ENCODE peak calls at places on chromosomes 16 and 17, in eight cellular contexts. F is activated CD4-positive, CD25-positive, alpha-beta regulatory T cell; Q is NCI-H774; L is CD4-positive, alpha-beta T cell; B is A549; U is Panc1; I is AG09319; A is memory B cell. P is an unnamed sample.
A peak's percentile ranks its signal among the peaks of the same experiment; 100 is the strongest.

GRCh38 chr16:54286330-54287017 is at the start of gene IRX3:
- DNase-seq in L (no peak), A (no peak), B (peak; percentile 87), U (peak; percentile 45), I (peak; percentile 63), F (no peak), Q (peak; percentile 92), P (no peak)

GRCh38 chr16:13111747-13112146 is 210.3 kb downstream of the SHISA9 start:
- DNase-seq in F (no peak), U (no peak), B (no peak), A (no peak), Q (no peak), I (no peak), L (no peak), P (no peak)

GRCh38 chr16:86291491-86291890 is 218.8 kb upstream of the FOXF1 start:
- DNase-seq in I (no peak), F (no peak), U (no peak), L (no peak), Q (no peak), A (no peak), B (no peak), P (no peak)

GRCh38 chr16:525520-526180 is 1.9 kb upstream of the CAPN15 start:
- DNase-seq in I (peak; percentile 29), U (peak; percentile 81), L (peak; percentile 40), B (peak; percentile 72), A (no peak), Q (no peak), F (no peak), P (peak; percentile 27)

GRCh38 chr17:48002208-48002919 is 31.5 kb downstream of the CDK5RAP3 start:
- DNase-seq in B (peak; percentile 56), A (no peak), L (no peak), F (no peak), U (no peak), I (peak; percentile 68), Q (peak; percentile 27), P (no peak)

GRCh38 chr16:21104124-21104860 is 46.4 kb downstream of the DNAH3 start:
- DNase-seq in Q (no peak), L (no peak), F (no peak), B (no peak), I (no peak), A (no peak), U (no peak), P (no peak)

GRCh38 chr17:55444471-55445441 is 23.1 kb upstream of the MMD start:
- DNase-seq in B (peak; percentile 50), Q (no peak), F (no peak), A (no peak), I (no peak), L (no peak), U (no peak), P (no peak)

GRCh38 chr17:79392598-79392997 is 218.3 kb downstream of the RBFOX3 start:
- DNase-seq in B (no peak), U (no peak), Q (no peak), A (no peak), L (no peak), F (no peak), I (no peak), P (no peak)

GRCh38 chr17:43848601-43849000 is 1.6 kb downstream of the CD300LG start:
- DNase-seq in B (no peak), A (no peak), Q (no peak), I (no peak), F (no peak), U (no peak), L (no peak), P (no peak)

GRCh38 chr16:5015351-5015750 is 18.4 kb downstream of the NAGPA start:
- DNase-seq in B (peak; percentile 23), A (no peak), U (no peak), F (no peak), I (no peak), L (no peak), Q (no peak), P (no peak)

GRCh38 chr16:89164847-89165684 is 6.5 kb upstream of the CDH15 start:
- DNase-seq in F (no peak), Q (no peak), B (no peak), U (no peak), L (no peak), A (no peak), I (no peak), P (no peak)

GRCh38 chr16:1062895-1063294 is 9.7 kb upstream of the SSTR5 start:
- DNase-seq in Q (no peak), I (no peak), U (no peak), L (no peak), F (no peak), B (no peak), A (no peak), P (no peak)

GRCh38 chr17:83106913-83107655 is 27.7 kb downstream of the METRNL start:
- DNase-seq in B (no peak), I (no peak), L (no peak), A (no peak), U (no peak), F (no peak), Q (no peak), P (no peak)

GRCh38 chr17:2064980-2065785 is 10.3 kb downstream of the HIC1 start:
- DNase-seq in Q (no peak), F (peak; percentile 30), I (no peak), U (no peak), L (no peak), B (peak; percentile 59), A (no peak), P (no peak)

GRCh38 chr17:27438631-27439030 is 17.6 kb upstream of the KSR1 start:
- DNase-seq in L (no peak), F (no peak), B (no peak), I (no peak), A (no peak), U (no peak), Q (no peak), P (no peak)

GRCh38 chr17:45749831-45750335 is 34.2 kb upstream of the CRHR1 start:
- DNase-seq in F (no peak), Q (peak; percentile 55), U (no peak), I (no peak), A (no peak), B (no peak), L (no peak), P (no peak)

GRCh38 chr16:87487361-87487924 is 5.4 kb downstream of the ZCCHC14 start:
- DNase-seq in I (no peak), L (no peak), F (peak; percentile 59), B (no peak), Q (peak; percentile 59), U (no peak), A (no peak), P (no peak)

GRCh38 chr17:1627219-1627986 is 1.2 kb downstream of the SLC43A2 start:
- DNase-seq in I (no peak), L (no peak), F (no peak), Q (no peak), A (peak; percentile 55), B (no peak), U (no peak), P (no peak)

GRCh38 chr16:67279296-67280089 is at the start of gene PLEKHG4:
- DNase-seq in I (peak; percentile 40), A (peak; percentile 71), U (no peak), B (peak; percentile 86), L (peak; percentile 75), Q (peak; percentile 64), F (peak; percentile 67), P (no peak)

GRCh38 chr17:79937981-79938695 is 97.5 kb downstream of the TBC1D16 start:
- DNase-seq in U (no peak), L (no peak), Q (no peak), A (no peak), F (no peak), I (no peak), B (no peak), P (no peak)

GRCh38 chr16:1335996-1336395 is 2.6 kb downstream of the BAIAP3 start:
- DNase-seq in A (peak; percentile 33), L (no peak), Q (no peak), U (no peak), F (no peak), B (no peak), I (no peak), P (peak; percentile 18)

GRCh38 chr17:44363613-44364159 is at the start of gene FAM171A2:
- DNase-seq in F (peak; percentile 56), L (peak; percentile 64), A (peak; percentile 79), I (no peak), Q (peak; percentile 55), U (no peak), B (peak; percentile 66), P (no peak)

GRCh38 chr17:79160980-79161621 is 86.5 kb downstream of the ENGASE start:
- DNase-seq in I (no peak), Q (peak; percentile 14), F (peak; percentile 26), A (no peak), U (no peak), B (no peak), L (no peak), P (no peak)

GRCh38 chr16:50396770-50397525 is 28.2 kb upstream of the BRD7 start:
- DNase-seq in F (no peak), B (peak; percentile 58), L (no peak), A (no peak), I (no peak), Q (no peak), U (no peak), P (no peak)

GRCh38 chr16:13453938-13454553 is 465.9 kb upstream of the ERCC4 start:
- DNase-seq in F (no peak), Q (no peak), L (no peak), B (peak; percentile 16), U (no peak), A (no peak), I (no peak), P (no peak)

GRCh38 chr17:82882715-82883446 is 43.1 kb upstream of the ZNF750 start:
- DNase-seq in L (peak; percentile 81), F (peak; percentile 74), I (no peak), A (no peak), Q (no peak), U (no peak), B (no peak), P (no peak)

GRCh38 chr17:48504953-48505352 is 25.9 kb downstream of the HOXB1 start:
- DNase-seq in F (no peak), L (no peak), A (no peak), B (no peak), U (no peak), Q (no peak), I (no peak), P (no peak)

GRCh38 chr17:3659541-3660111 is 8.8 kb downstream of the TAX1BP3 start:
- DNase-seq in I (peak; percentile 82), U (no peak), L (no peak), B (peak; percentile 61), F (no peak), A (no peak), Q (no peak), P (no peak)

GRCh38 chr16:30923554-30924085 is at the start of gene FBXL19:
- DNase-seq in U (no peak), L (no peak), F (no peak), Q (no peak), I (no peak), A (no peak), B (no peak), P (peak; percentile 61)

P was measured in anterior cingulate cortex.